ENCODE peak calls at places on chromosome 18, in eight cellular contexts. K, U, C, T, Z, P, S and G are unnamed samples.

GRCh38 chr18:23650963-23651927 is 11.5 kb downstream of the ANKRD29 start:
- DNase-seq in K (no peak), U (no peak), C (no peak), T (peak; percentile 66), Z (no peak), P (peak; percentile 77), S (peak; percentile 89), G (peak; percentile 76)

GRCh38 chr18:21191596-21192307 is 50.3 kb upstream of the GREB1L start:
- DNase-seq in K (peak; percentile 40), U (peak; percentile 20), C (peak; percentile 49), T (peak; percentile 42), Z (no peak), P (peak; percentile 65), S (peak; percentile 46), G (peak; percentile 82)

GRCh38 chr18:23114171-23114881 is 21.0 kb upstream of the CABLES1 start:
- DNase-seq in K (no peak), U (no peak), C (no peak), T (no peak), Z (peak; percentile 73), P (no peak), S (no peak), G (no peak)

GRCh38 chr18:50158866-50159653 is 35.9 kb downstream of the MYO5B start:
- DNase-seq in K (no peak), U (no peak), C (peak; percentile 78), T (no peak), Z (no peak), P (peak; percentile 79), S (no peak), G (no peak)

GRCh38 chr18:34595673-34596072 is 114.4 kb upstream of the DTNA start:
- DNase-seq in K (no peak), U (no peak), C (no peak), T (peak; percentile 20), Z (no peak), P (peak; percentile 8), S (peak; percentile 36), G (peak; percentile 77)

GRCh38 chr18:48838921-48839818 is 111.6 kb downstream of the SMAD7 start:
- DNase-seq in K (no peak), U (no peak), C (no peak), T (no peak), Z (no peak), P (peak; percentile 51), S (peak; percentile 76), G (peak; percentile 67)

GRCh38 chr18:6058941-6059340 is 163.6 kb upstream of the TMEM200C start:
- DNase-seq in K (peak; percentile 41), U (peak; percentile 50), C (no peak), T (peak; percentile 9), Z (no peak), P (peak; percentile 14), S (peak; percentile 91), G (peak; percentile 65)

GRCh38 chr18:61606068-61606660 is 272.9 kb downstream of the CDH20 start:
- DNase-seq in K (peak; percentile 37), U (peak; percentile 46), C (no peak), T (no peak), Z (peak; percentile 80), P (no peak), S (peak; percentile 63), G (peak; percentile 57)

GRCh38 chr18:75201936-75202335 is 7.0 kb downstream of the PTGR3 start:
- DNase-seq in K (no peak), U (no peak), C (no peak), T (no peak), Z (no peak), P (no peak), S (no peak), G (no peak)

GRCh38 chr18:75204978-75205759 is 3.8 kb downstream of the PTGR3 start:
- DNase-seq in K (no peak), U (no peak), C (no peak), T (no peak), Z (no peak), P (no peak), S (no peak), G (no peak)

GRCh38 chr18:75204262-75204977 is 4.5 kb downstream of the PTGR3 start:
- DNase-seq in K (peak; percentile 43), U (no peak), C (peak; percentile 55), T (no peak), Z (no peak), P (no peak), S (peak; percentile 41), G (peak; percentile 32)

GRCh38 chr18:75202976-75203375 is 6.0 kb downstream of the PTGR3 start:
- DNase-seq in K (no peak), U (no peak), C (no peak), T (no peak), Z (no peak), P (no peak), S (no peak), G (no peak)

DNA sequence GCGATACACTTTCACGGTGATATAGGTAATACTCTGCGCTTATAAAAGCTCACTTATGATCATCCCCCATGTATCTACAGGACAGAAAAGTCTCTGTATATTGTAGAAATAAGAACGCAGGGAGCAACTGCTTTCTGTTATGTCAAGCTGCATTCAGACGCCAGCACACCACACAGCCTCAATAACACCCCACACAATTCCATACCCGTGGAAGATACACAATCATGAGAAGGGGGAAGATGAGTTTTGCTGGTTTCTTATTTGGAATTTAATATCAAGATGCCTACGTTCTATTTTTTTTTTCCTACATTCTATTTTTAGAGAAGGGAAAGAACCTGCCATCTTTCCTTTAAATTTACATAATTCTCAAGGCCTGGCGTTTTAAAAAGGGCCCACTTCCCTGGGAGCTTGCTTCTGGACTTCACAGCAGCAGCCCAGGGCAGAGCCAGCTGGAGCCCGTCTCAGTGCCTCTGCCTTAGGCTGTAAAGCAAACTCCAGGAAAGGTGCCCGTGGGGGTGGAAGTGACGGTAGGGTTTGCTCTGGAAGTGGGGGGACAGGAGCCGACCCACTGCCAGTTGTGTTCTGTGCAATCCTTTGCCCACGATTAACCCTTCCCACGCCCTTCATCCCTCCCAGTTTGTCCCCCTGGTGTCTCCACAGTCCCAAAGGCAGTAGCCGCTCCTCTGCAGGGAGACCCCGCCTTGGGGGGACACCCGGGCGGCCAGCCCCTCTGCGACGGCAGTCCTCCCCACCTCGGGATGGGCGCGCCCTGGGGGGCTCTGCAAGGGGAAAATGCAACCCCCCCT is 5.3 kb downstream of the PTGR3 start:
- DNase-seq in K (peak; percentile 29), U (no peak), C (peak; percentile 31), T (no peak), Z (no peak), P (no peak), S (no peak), G (no peak)
- H3K4me3 ChIP-seq in K (peak overlapping the region; percentile 43), U (peak overlapping the region; percentile 98), C (peak overlapping the region; percentile 39), T (no peak overlapping the region), Z (peak overlapping the region; percentile 53), P (no peak overlapping the region), S (peak overlapping the region; percentile 14), G (peak overlapping the region; percentile 56)

DNA sequence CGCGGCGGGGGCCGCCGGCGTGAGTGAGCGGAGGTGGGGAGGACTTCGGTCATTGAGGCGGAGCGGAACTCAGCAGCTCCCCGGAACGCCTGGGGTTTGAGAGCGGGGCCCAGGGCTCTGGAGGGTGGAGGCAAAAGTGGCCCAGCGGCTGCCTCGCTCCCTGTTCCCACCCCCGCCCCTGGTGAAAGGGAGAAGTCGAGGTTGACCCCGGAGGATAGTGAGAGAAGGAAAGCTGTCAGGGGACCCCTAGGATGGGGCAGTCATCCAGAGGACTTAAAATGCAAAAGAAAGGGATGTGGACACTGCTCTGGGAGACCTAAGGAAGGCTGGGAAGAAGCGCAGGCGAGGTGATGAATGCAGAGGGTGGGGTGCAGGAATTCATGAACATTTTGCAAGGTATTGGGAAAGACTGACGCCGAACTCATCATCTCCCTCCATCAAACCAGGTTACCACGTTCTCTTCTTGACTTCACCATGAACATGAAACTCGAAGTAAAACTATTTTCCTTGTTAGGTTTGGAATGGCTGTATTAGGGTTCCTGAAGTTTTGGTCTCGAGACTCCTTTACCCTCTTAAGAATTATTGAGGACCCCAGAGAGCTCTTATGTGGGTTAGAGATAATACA is 788 bp downstream of the MALT1 start:
- DNase-seq in K (peak; percentile 48), U (no peak), C (peak; percentile 52), T (no peak), Z (no peak), P (peak; percentile 45), S (peak; percentile 42), G (peak; percentile 51)
- TF ChIP-seq CTCF in K (no peak), U (no peak), C (no peak), T (no peak), Z (no peak), P (no peak), S (no peak), G (no peak)

GRCh38 chr18:74499633-74500032 is 3.5 kb downstream of the CNDP2 start:
- DNase-seq in K (peak; percentile 81), U (peak; percentile 91), C (peak; percentile 89), T (no peak), Z (peak; percentile 87), P (peak; percentile 50), S (peak; percentile 76), G (peak; percentile 31)

GRCh38 chr18:74498712-74499629 is 2.8 kb downstream of the CNDP2 start:
- DNase-seq in K (peak; percentile 50), U (no peak), C (peak; percentile 59), T (no peak), Z (peak; percentile 79), P (no peak), S (peak; percentile 17), G (peak; percentile 16)

GRCh38 chr18:74497778-74498177 is 1.6 kb downstream of the CNDP2 start:
- DNase-seq in K (no peak), U (no peak), C (no peak), T (no peak), Z (no peak), P (no peak), S (no peak), G (no peak)

GRCh38 chr18:74497308-74497640 is 1.1 kb downstream of the CNDP2 start:
- DNase-seq in K (no peak), U (no peak), C (no peak), T (peak; percentile 7), Z (no peak), P (no peak), S (no peak), G (no peak)

GRCh38 chr18:74501386-74501785 is 5.2 kb downstream of the CNDP2 start:
- DNase-seq in K (no peak), U (no peak), C (no peak), T (no peak), Z (no peak), P (no peak), S (no peak), G (no peak)
- H3K4me3 ChIP-seq in K (no peak overlapping the region), U (no peak overlapping the region), C (no peak overlapping the region), T (no peak overlapping the region), Z (peak overlapping the region; percentile 9), P (no peak overlapping the region), S (no peak overlapping the region), G (no peak overlapping the region)

GRCh38 chr18:46764586-46764985 is 7.7 kb upstream of the ST8SIA5 start:
- DNase-seq in K (no peak), U (no peak), C (no peak), T (no peak), Z (no peak), P (no peak), S (no peak), G (no peak)

GRCh38 chr18:46768166-46768921 is 11.5 kb upstream of the ST8SIA5 start:
- DNase-seq in K (peak; percentile 69), U (peak; percentile 66), C (no peak), T (no peak), Z (no peak), P (no peak), S (no peak), G (no peak)

GRCh38 chr18:46771141-46771540 is 14.3 kb upstream of the ST8SIA5 start:
- DNase-seq in K (no peak), U (no peak), C (no peak), T (no peak), Z (no peak), P (no peak), S (peak; percentile 33), G (no peak)

GRCh38 chr18:46770708-46771107 is 13.9 kb upstream of the ST8SIA5 start:
- DNase-seq in K (no peak), U (no peak), C (no peak), T (no peak), Z (no peak), P (no peak), S (no peak), G (no peak)

GRCh38 chr18:46767217-46767616 is 10.4 kb upstream of the ST8SIA5 start:
- DNase-seq in K (no peak), U (no peak), C (no peak), T (no peak), Z (no peak), P (no peak), S (no peak), G (no peak)
- TF ChIP-seq CTCF in K (no peak), U (no peak), C (no peak), T (no peak), Z (no peak), P (no peak), S (no peak), G (no peak)